ENCODE peak calls at places on chromosomes 5 and 9, in six cellular contexts. One of them, this sample, is unnamed.
A peak's percentile ranks its signal among the peaks of the same experiment; 100 is the strongest.

GRCh38 chr5:141369994-141370848 is at the start of gene PCDHGB3:
- DNase-seq in activated naive CD8-positive, alpha-beta T cell treated with anti-CD3 and anti-CD28 coated beads for 36 hours: no peak
- DNase-seq in nucleus accumbens: no peak
- DNase-seq in GM20000: peak; percentile 86
- DNase-seq in stimulated activated CD4-positive, alpha-beta T cell treated with anti-CD3 and anti-CD28 coated beads, Interleukin-15, amount 100 ng/mL, for 24 hours: peak; percentile 40
- DNase-seq in NT2/D1: no peak
- DNase-seq in this sample: peak; percentile 81

GRCh38 chr5:150272531-150272930 is 17.0 kb downstream of the CAMK2A start:
- DNase-seq in activated naive CD8-positive, alpha-beta T cell treated with anti-CD3 and anti-CD28 coated beads for 36 hours: no peak
- DNase-seq in nucleus accumbens: no peak
- DNase-seq in GM20000: peak; percentile 36
- DNase-seq in stimulated activated CD4-positive, alpha-beta T cell treated with anti-CD3 and anti-CD28 coated beads, Interleukin-15, amount 100 ng/mL, for 24 hours: no peak
- DNase-seq in NT2/D1: no peak
- DNase-seq in this sample: peak; percentile 55

GRCh38 chr9:37300620-37301368 is 121.7 kb upstream of the GRHPR start:
- DNase-seq in activated naive CD8-positive, alpha-beta T cell treated with anti-CD3 and anti-CD28 coated beads for 36 hours: peak; percentile 21
- DNase-seq in nucleus accumbens: no peak
- DNase-seq in GM20000: no peak
- DNase-seq in stimulated activated CD4-positive, alpha-beta T cell treated with anti-CD3 and anti-CD28 coated beads, Interleukin-15, amount 100 ng/mL, for 24 hours: no peak
- DNase-seq in NT2/D1: no peak
- DNase-seq in this sample: peak; percentile 60

GRCh38 chr5:142819292-142819691 is 49.1 kb downstream of the ARHGAP26 start:
- DNase-seq in activated naive CD8-positive, alpha-beta T cell treated with anti-CD3 and anti-CD28 coated beads for 36 hours: no peak
- DNase-seq in nucleus accumbens: no peak
- DNase-seq in GM20000: no peak
- DNase-seq in stimulated activated CD4-positive, alpha-beta T cell treated with anti-CD3 and anti-CD28 coated beads, Interleukin-15, amount 100 ng/mL, for 24 hours: no peak
- DNase-seq in NT2/D1: no peak
- DNase-seq in this sample: peak; percentile 27

GRCh38 chr9:123321874-123322770 is 33.9 kb upstream of the CRB2 start:
- DNase-seq in activated naive CD8-positive, alpha-beta T cell treated with anti-CD3 and anti-CD28 coated beads for 36 hours: no peak
- DNase-seq in nucleus accumbens: no peak
- DNase-seq in GM20000: no peak
- DNase-seq in stimulated activated CD4-positive, alpha-beta T cell treated with anti-CD3 and anti-CD28 coated beads, Interleukin-15, amount 100 ng/mL, for 24 hours: no peak
- DNase-seq in NT2/D1: no peak
- DNase-seq in this sample: no peak

GRCh38 chr5:67515020-67515689 is 318.6 kb upstream of the CD180 start:
- DNase-seq in activated naive CD8-positive, alpha-beta T cell treated with anti-CD3 and anti-CD28 coated beads for 36 hours: peak; percentile 44
- DNase-seq in nucleus accumbens: no peak
- DNase-seq in GM20000: no peak
- DNase-seq in stimulated activated CD4-positive, alpha-beta T cell treated with anti-CD3 and anti-CD28 coated beads, Interleukin-15, amount 100 ng/mL, for 24 hours: peak; percentile 60
- DNase-seq in NT2/D1: no peak
- DNase-seq in this sample: no peak

GRCh38 chr9:29657821-29658220 is 2084.5 kb upstream of the C9orf72 start:
- DNase-seq in activated naive CD8-positive, alpha-beta T cell treated with anti-CD3 and anti-CD28 coated beads for 36 hours: no peak
- DNase-seq in nucleus accumbens: no peak
- DNase-seq in GM20000: no peak
- DNase-seq in stimulated activated CD4-positive, alpha-beta T cell treated with anti-CD3 and anti-CD28 coated beads, Interleukin-15, amount 100 ng/mL, for 24 hours: no peak
- DNase-seq in NT2/D1: no peak
- DNase-seq in this sample: no peak

GRCh38 chr9:34387239-34387638 is 10.5 kb upstream of the MYORG start:
- DNase-seq in activated naive CD8-positive, alpha-beta T cell treated with anti-CD3 and anti-CD28 coated beads for 36 hours: no peak
- DNase-seq in nucleus accumbens: no peak
- DNase-seq in GM20000: no peak
- DNase-seq in stimulated activated CD4-positive, alpha-beta T cell treated with anti-CD3 and anti-CD28 coated beads, Interleukin-15, amount 100 ng/mL, for 24 hours: no peak
- DNase-seq in NT2/D1: no peak
- DNase-seq in this sample: no peak

GRCh38 chr9:23829580-23830458 is 3.8 kb upstream of the ELAVL2 start:
- DNase-seq in activated naive CD8-positive, alpha-beta T cell treated with anti-CD3 and anti-CD28 coated beads for 36 hours: no peak
- DNase-seq in nucleus accumbens: no peak
- DNase-seq in GM20000: no peak
- DNase-seq in stimulated activated CD4-positive, alpha-beta T cell treated with anti-CD3 and anti-CD28 coated beads, Interleukin-15, amount 100 ng/mL, for 24 hours: no peak
- DNase-seq in NT2/D1: no peak
- DNase-seq in this sample: peak; percentile 49